ENCODE peak calls at places on chromosomes 12 and 14, in eight cellular contexts. Y is PC-3, Z is endodermal cell, V is breast epithelium, E is mucosa of descending colon, U is A549, W is right atrium auricular region, R is HAP-1. O is an unnamed sample. For H3K4me1, the result is how much of the 10 kb centered on the place peaks cover.

GRCh38 chr14:22540286-22540685 is 48.7 kb downstream of the DAD1 start:
- DNase-seq in Z (no peak), E (no peak), Y (no peak), R (no peak), W (no peak), U (no peak), V (no peak), O (no peak)

GRCh38 chr14:29927596-29928341 is at the start of gene PRKD1:
- DNase-seq in Z (peak), U (peak), Y (peak), R (peak), E (peak), W (peak), V (no peak), O (peak)

GRCh38 chr12:80472912-80473500 is 29.0 kb downstream of the PTPRQ start:
- DNase-seq in V (no peak), E (no peak), Y (peak), Z (peak), W (no peak), R (peak), U (peak), O (no peak)

GRCh38 chr12:121008347-121009098 is 7.8 kb downstream of the C12orf43 start:
- DNase-seq in V (no peak), Y (peak), R (no peak), E (no peak), W (no peak), U (no peak), Z (no peak), O (no peak)

GRCh38 chr12:45268672-45269406 is 52.9 kb downstream of the ANO6 start:
- DNase-seq in W (peak), E (peak), V (peak), R (peak), Z (peak), U (peak), Y (peak), O (peak)

GRCh38 chr14:41087056-41087455 is 519.6 kb upstream of the LRFN5 start:
- DNase-seq in Z (no peak), R (no peak), V (no peak), W (no peak), Y (no peak), U (no peak), E (no peak), O (no peak)

GRCh38 chr12:41486718-41487117 is 298.6 kb downstream of the PDZRN4 start:
- DNase-seq in W (no peak), V (no peak), R (no peak), U (no peak), Z (peak), Y (peak), E (no peak), O (no peak)

GRCh38 chr12:107443320-107444090 is 242.1 kb upstream of the PWP1 start:
- DNase-seq in Z (no peak), U (no peak), W (no peak), R (no peak), V (no peak), Y (no peak), E (no peak), O (no peak)

GRCh38 chr14:78164226-78164853 is 5.8 kb upstream of the NRXN3 start:
- DNase-seq in E (peak), V (no peak), W (no peak), Z (peak), R (peak), Y (peak), U (peak), O (no peak)

GRCh38 chr12:107514887-107515445 is 170.6 kb upstream of the PWP1 start:
- DNase-seq in R (no peak), W (no peak), Y (peak), E (no peak), U (peak), V (no peak), Z (no peak), O (no peak)

GRCh38 chr14:73008501-73008900 is 18.4 kb downstream of the ZFYVE1 start:
- DNase-seq in R (no peak), U (no peak), Y (no peak), E (no peak), V (no peak), W (no peak), Z (no peak), O (no peak)

GRCh38 chr12:57745485-57745881 is 644 bp downstream of the TSPAN31 start:
- DNase-seq in E (peak), R (no peak), Y (no peak), V (no peak), Z (peak), W (no peak), U (no peak), O (no peak)

GRCh38 chr12:57744194-57744776 is 554 bp upstream of the TSPAN31 start:
- DNase-seq in W (peak), U (peak), Y (no peak), E (peak), R (peak), Z (no peak), V (peak), O (peak)

GRCh38 chr12:57744777-57745484 is at the start of gene TSPAN31:
- DNase-seq in Y (peak), W (peak), V (peak), R (peak), E (peak), U (peak), Z (peak), O (peak)

GRCh38 chr12:57743769-57744168 is 1.1 kb upstream of the TSPAN31 start:
- DNase-seq in V (no peak), U (no peak), Z (no peak), W (no peak), Y (no peak), E (no peak), R (no peak), O (no peak)

GRCh38 chr12:57746025-57746424 is 1.2 kb downstream of the TSPAN31 start:
- DNase-seq in Z (no peak), R (no peak), U (no peak), Y (no peak), V (no peak), W (no peak), E (no peak), O (no peak)
- H3K4me1 ChIP-seq in Z (under half), R (under half), U (under half), Y (under half), V (under half), W (under half), E (under half), O (under half)

GRCh38 chr14:104974665-104975390 is 3.3 kb downstream of the AHNAK2 start:
- DNase-seq in Z (peak), V (no peak), Y (no peak), R (no peak), U (no peak), W (no peak), E (peak), O (no peak)

GRCh38 chr14:104977008-104977680 is 1.0 kb downstream of the AHNAK2 start:
- DNase-seq in R (no peak), Y (peak), V (no peak), U (peak), Z (no peak), E (peak), W (no peak), O (no peak)

GRCh38 chr14:104977681-104978647 is at the start of gene AHNAK2:
- DNase-seq in W (no peak), Z (peak), Y (peak), V (no peak), U (peak), R (peak), E (peak), O (peak)

GRCh38 chr14:104975481-104976197 is 2.5 kb downstream of the AHNAK2 start:
- DNase-seq in E (no peak), Y (no peak), R (peak), W (no peak), Z (peak), U (peak), V (no peak), O (no peak)

GRCh38 chr14:104976198-104977007 is 1.8 kb downstream of the AHNAK2 start:
- DNase-seq in E (peak), Z (peak), W (peak), V (peak), R (peak), Y (peak), U (peak), O (peak)
- H3K4me1 ChIP-seq in E (half or more), Z (under half), W (half or more), V (half or more), R (under half), Y (half or more), U (half or more), O (under half)

GRCh38 chr12:16607895-16608294 is 1.9 kb upstream of the LMO3 start:
- DNase-seq in Y (no peak), V (no peak), U (no peak), E (no peak), Z (no peak), R (no peak), W (no peak), O (no peak)
- H3K4me1 ChIP-seq in Y (under half), V (under half), U (under half), E (under half), Z (under half), R (under half), W (under half), O (under half)

DNA sequence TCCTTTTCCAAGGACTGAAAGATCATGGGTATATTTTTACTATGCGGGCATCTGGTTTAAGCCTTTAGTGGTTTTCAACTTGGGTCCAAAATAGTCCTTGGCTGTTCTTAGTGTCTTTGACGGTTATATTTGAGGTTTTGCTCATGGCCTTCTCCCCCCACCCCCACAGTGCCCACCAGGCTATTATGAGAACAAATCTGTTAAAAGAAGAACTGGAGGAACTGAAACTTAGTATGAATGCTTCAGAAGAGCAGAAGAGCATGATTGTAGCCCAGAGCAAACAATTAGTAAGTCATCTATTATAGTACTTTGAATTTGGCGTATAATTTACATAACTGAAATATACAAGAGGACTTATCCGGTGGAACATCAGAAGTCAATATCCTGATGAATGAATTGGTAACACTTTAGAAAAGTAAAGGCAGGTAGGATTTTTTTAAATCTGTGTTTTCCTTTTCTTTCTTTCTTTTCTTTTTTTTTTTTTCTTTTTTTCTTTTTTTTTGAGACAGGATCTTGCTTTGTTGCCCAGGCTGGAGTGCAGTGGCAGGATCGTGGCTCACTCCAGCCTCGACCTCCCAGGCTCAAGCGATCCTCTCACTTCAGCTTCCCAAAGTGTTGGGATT is 71.8 kb upstream of the BCAT1 start:
- DNase-seq in R (no peak), V (no peak), Z (no peak), U (no peak), Y (no peak), W (no peak), E (no peak), O (no peak)
- H3K4me1 ChIP-seq in R (under half), V (under half), Z (under half), U (under half), Y (under half), W (under half), E (under half), O (under half)

GRCh38 chr12:5085896-5086295 is 42.2 kb downstream of the KCNA5 start:
- DNase-seq in E (no peak), U (peak), Z (no peak), Y (peak), R (no peak), W (no peak), V (no peak), O (no peak)
- H3K4me1 ChIP-seq in E (under half), U (under half), Z (under half), Y (under half), R (under half), W (under half), V (under half), O (under half)

GRCh38 chr14:103725001-103725682 is 9.5 kb downstream of the ZFYVE21 start:
- DNase-seq in W (no peak), Y (no peak), E (no peak), V (no peak), R (no peak), U (no peak), Z (no peak), O (no peak)
- H3K4me1 ChIP-seq in W (half or more), Y (under half), E (under half), V (under half), R (under half), U (under half), Z (under half), O (half or more)

GRCh38 chr12:94618995-94619695 is 31.2 kb downstream of the TMCC3 start:
- DNase-seq in R (no peak), V (no peak), Y (peak), W (no peak), U (peak), Z (no peak), E (no peak), O (no peak)
- H3K4me1 ChIP-seq in R (under half), V (under half), Y (half or more), W (half or more), U (under half), Z (under half), E (under half), O (half or more)

GRCh38 chr14:91303924-91304229 is 59.4 kb upstream of the GPR68 start:
- DNase-seq in V (no peak), W (no peak), R (no peak), U (no peak), Z (no peak), Y (no peak), E (no peak), O (no peak)

GRCh38 chr14:91300957-91301356 is 56.5 kb upstream of the GPR68 start:
- DNase-seq in V (no peak), W (no peak), R (no peak), Y (peak), E (no peak), Z (no peak), U (no peak), O (no peak)

GRCh38 chr14:91303091-91303923 is 58.8 kb upstream of the GPR68 start:
- DNase-seq in W (no peak), R (peak), U (peak), E (peak), Z (peak), V (no peak), Y (peak), O (peak)

GRCh38 chr14:91300283-91300841 is 55.9 kb upstream of the GPR68 start:
- DNase-seq in U (no peak), Z (no peak), V (no peak), R (no peak), W (no peak), Y (peak), E (no peak), O (no peak)

DNA sequence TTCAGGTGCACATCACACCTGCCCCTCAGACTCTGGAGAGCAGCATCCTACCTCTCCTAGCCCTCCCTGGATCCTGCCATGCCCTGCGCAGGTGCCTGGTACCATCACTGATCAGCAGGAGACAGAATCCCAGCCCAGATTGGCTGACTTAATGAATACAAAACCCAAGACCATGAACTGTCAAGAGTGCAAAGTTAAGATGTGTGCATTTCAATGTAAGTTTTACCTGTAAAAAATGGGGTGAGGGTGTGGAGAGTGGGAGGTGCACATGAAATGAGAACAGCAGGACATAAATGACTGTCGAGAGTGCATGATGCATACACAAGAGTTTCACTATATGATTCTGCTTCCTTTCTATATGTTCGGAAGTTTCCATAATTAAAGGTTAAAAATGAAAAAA is 57.9 kb upstream of the GPR68 start:
- DNase-seq in E (no peak), V (no peak), Z (no peak), R (no peak), U (no peak), Y (no peak), W (no peak), O (no peak)
- H3K4me1 ChIP-seq in E (under half), V (under half), Z (under half), R (under half), U (under half), Y (under half), W (under half), O (under half)